ENCODE peak calls at places on chromosomes 6 and 20, in five cellular contexts. W, F, P, L and D are unnamed samples. For H3K4me1, the result is how much of the 10 kb centered on the place peaks cover.

GRCh38 chr6:72365773-72366172 is 256.1 kb upstream of the KCNQ5 start:
- ATAC-seq in W (no peak), F (no peak), P (no peak), L (no peak), D (no peak)

GRCh38 chr20:1568166-1568490 is 10.6 kb upstream of the SIRPD start:
- ATAC-seq in W (no peak), F (no peak), P (no peak), L (no peak), D (no peak)

GRCh38 chr20:24948939-24949679 is at the start of gene CST7:
- ATAC-seq in W (peak), F (peak), P (no peak), L (peak), D (no peak)

GRCh38 chr6:23736577-23736976 is 389.4 kb upstream of the NRSN1 start:
- ATAC-seq in W (no peak), F (no peak), P (no peak), L (no peak), D (no peak)

GRCh38 chr6:33481192-33481591 is 26.8 kb downstream of the ZBTB9 start:
- ATAC-seq in W (no peak), F (peak), P (no peak), L (no peak), D (no peak)

GRCh38 chr20:31859266-31859997 is 10.9 kb downstream of the DUSP15 start:
- ATAC-seq in W (no peak), F (no peak), P (no peak), L (no peak), D (no peak)

GRCh38 chr6:18340781-18341551 is 46.2 kb upstream of the RNF144B start:
- ATAC-seq in W (no peak), F (no peak), P (peak), L (no peak), D (no peak)

GRCh38 chr20:59784365-59785117 is 148.9 kb downstream of the SYCP2 start:
- ATAC-seq in W (no peak), F (no peak), P (no peak), L (no peak), D (no peak)

GRCh38 chr6:43770417-43771209 is 602 bp downstream of the VEGFA start:
- ATAC-seq in W (peak), F (peak), P (no peak), L (peak), D (peak)

GRCh38 chr6:45467853-45468252 is 90.1 kb upstream of the SUPT3H start:
- ATAC-seq in W (no peak), F (no peak), P (no peak), L (no peak), D (no peak)

GRCh38 chr20:57618766-57619052 is 1.5 kb downstream of the ZBP1 start:
- ATAC-seq in W (peak), F (no peak), P (no peak), L (no peak), D (peak)

GRCh38 chr6:157649311-157650260 is 173.5 kb upstream of the SNX9 start:
- ATAC-seq in W (no peak), F (peak), P (no peak), L (peak), D (peak)

GRCh38 chr6:32568561-32568960 is 21.1 kb downstream of the HLA-DRB1 start:
- ATAC-seq in W (no peak), F (no peak), P (no peak), L (no peak), D (no peak)

GRCh38 chr20:15047561-15047960 is 710.1 kb upstream of the FLRT3 start:
- ATAC-seq in W (no peak), F (no peak), P (no peak), L (no peak), D (no peak)

GRCh38 chr20:46594725-46595124 is 44.3 kb upstream of the OCSTAMP start:
- ATAC-seq in W (no peak), F (no peak), P (no peak), L (no peak), D (no peak)

GRCh38 chr20:57689745-57690481 is 19.9 kb downstream of the PMEPA1 start:
- ATAC-seq in W (no peak), F (no peak), P (no peak), L (no peak), D (no peak)

GRCh38 chr6:112044856-112045255 is 9.0 kb upstream of the CCN6 start:
- ATAC-seq in W (no peak), F (no peak), P (no peak), L (no peak), D (no peak)

GRCh38 chr6:14149053-14149746 is 31.6 kb downstream of the CD83 start:
- ATAC-seq in W (peak), F (no peak), P (no peak), L (no peak), D (no peak)

GRCh38 chr6:159056003-159056402 is 11.2 kb upstream of the TAGAP start:
- ATAC-seq in W (peak), F (peak), P (no peak), L (no peak), D (no peak)

GRCh38 chr20:60664106-60664505 is 588.0 kb upstream of the CDH4 start:
- ATAC-seq in W (no peak), F (no peak), P (no peak), L (no peak), D (no peak)

GRCh38 chr6:113684382-113684901 is 172.7 kb upstream of the MARCKS start:
- ATAC-seq in W (peak), F (no peak), P (peak), L (no peak), D (no peak)

GRCh38 chr20:1388706-1389483 is 4.0 kb downstream of the FKBP1A start:
- ATAC-seq in W (peak), F (no peak), P (no peak), L (no peak), D (no peak)

GRCh38 chr6:1222426-1223311 is 89.2 kb upstream of the FOXQ1 start:
- ATAC-seq in W (no peak), F (no peak), P (no peak), L (no peak), D (no peak)

GRCh38 chr20:5844063-5844681 is 94.0 kb downstream of the SHLD1 start:
- ATAC-seq in W (peak), F (no peak), P (peak), L (peak), D (no peak)

GRCh38 chr20:60648556-60648955 is 603.5 kb upstream of the CDH4 start:
- ATAC-seq in W (no peak), F (no peak), P (no peak), L (no peak), D (no peak)

GRCh38 chr6:160417550-160417949 is 69.4 kb downstream of the SLC22A3 start:
- ATAC-seq in W (no peak), F (no peak), P (no peak), L (no peak), D (no peak)

GRCh38 chr20:49938173-49939163 is 2.3 kb downstream of the RNF114 start:
- ATAC-seq in W (no peak), F (no peak), P (no peak), L (no peak), D (no peak)
- H3K4me1 ChIP-seq in W (under half), F (under half), P (under half), L (half or more), D (under half)

GRCh38 chr6:150766201-150766997 is 99.1 kb upstream of the MTHFD1L start:
- ATAC-seq in W (no peak), F (no peak), P (no peak), L (no peak), D (no peak)
- H3K4me1 ChIP-seq in W (under half), F (under half), P (under half), L (under half), D (under half)

DNA sequence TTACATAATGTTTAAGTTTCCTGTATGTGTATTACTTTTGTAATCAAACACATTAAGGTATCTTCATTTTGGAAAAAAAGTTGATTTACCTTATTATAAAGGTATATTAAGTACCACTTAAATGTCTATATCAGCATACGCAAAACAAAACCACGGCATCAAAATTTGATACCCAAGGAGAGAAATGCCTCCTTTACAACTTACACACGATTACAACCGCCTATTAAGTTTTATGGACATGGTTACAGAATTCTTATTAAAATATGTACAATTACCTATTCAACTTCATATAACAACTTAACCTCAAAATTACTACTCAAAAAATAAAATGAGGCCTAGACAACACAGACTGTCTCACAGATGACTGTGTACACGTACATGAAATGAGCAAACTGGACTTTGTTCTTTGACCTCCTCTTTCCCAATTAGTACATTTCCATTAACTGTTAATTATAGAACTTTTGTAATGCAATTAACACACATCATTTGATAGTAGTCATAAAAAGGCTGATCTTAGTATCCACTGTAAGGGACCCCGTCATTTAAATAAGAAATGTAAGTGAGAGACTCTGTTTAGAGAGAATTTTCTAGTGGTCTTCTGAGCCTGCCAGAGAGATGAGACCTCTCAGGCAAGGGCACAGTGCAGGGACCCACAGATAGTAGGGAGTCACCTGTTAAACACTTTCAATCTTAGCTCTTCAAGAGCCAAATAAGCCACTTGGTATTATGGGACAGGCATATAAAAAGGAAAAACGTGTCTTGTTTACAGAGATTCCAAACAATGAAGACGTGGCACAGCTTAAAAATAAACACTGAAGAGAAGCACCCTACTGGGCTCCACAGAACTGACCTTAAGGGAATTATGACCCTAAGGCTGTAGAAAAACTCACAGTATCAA is 2.4 kb downstream of the DIDO1 start:
- ATAC-seq in W (no peak), F (no peak), P (no peak), L (no peak), D (no peak)
- H3K4me1 ChIP-seq in W (under half), F (half or more), P (under half), L (half or more), D (under half)

DNA sequence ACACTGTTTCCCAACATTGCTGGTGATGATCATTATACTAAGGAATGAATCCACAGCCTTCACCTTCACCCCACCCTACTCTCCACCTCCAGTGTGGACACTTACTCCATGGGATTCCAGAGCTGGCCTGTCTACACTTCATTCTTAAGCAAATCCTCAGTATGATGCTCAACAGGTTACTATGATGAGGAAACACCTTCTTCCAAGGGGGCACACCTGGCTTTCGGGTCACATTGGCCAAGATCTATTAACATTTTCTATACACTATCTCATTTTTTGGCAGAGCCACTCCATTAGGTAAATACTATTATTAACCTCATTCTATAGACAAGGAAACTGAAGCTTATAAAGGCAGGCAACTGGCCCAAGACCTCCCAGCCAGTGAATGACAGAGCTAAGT is 8.0 kb upstream of the EPPIN start:
- ATAC-seq in W (no peak), F (no peak), P (no peak), L (no peak), D (no peak)
- H3K4me1 ChIP-seq in W (under half), F (under half), P (under half), L (under half), D (under half)

GRCh38 chr6:162887981-162888689 is 160.4 kb downstream of the PACRG start:
- ATAC-seq in W (no peak), F (no peak), P (no peak), L (no peak), D (no peak)
- H3K4me1 ChIP-seq in W (under half), F (under half), P (under half), L (under half), D (under half)

GRCh38 chr20:62927128-62927705 is 912 bp upstream of the DIDO1 start:
- ATAC-seq in W (no peak), F (no peak), P (no peak), L (no peak), D (no peak)
- H3K4me1 ChIP-seq in W (under half), F (half or more), P (under half), L (half or more), D (half or more)